ENCODE peak calls at places on chromosomes 12 and 14, in nine cellular contexts. One of them, this sample, is unnamed.

GRCh38 chr12:62588916-62589315 is 122.3 kb downstream of the MON2 start:
- DNase-seq in fibroblast of villous mesenchyme: no peak
- DNase-seq in fibroblast of the aortic adventitia: peak; percentile 32
- DNase-seq in astrocyte of the cerebellum: no peak
- DNase-seq in brain microvascular endothelial cell: peak; percentile 38
- DNase-seq in HFFc6: peak; percentile 55
- DNase-seq in B cell: no peak
- DNase-seq in HFF-Myc: no peak
- DNase-seq in cardiac muscle cell: no peak
- DNase-seq in this sample: no peak

GRCh38 chr12:115639667-115640012 is 637.9 kb downstream of the MED13L start:
- DNase-seq in cardiac muscle cell: no peak
- DNase-seq in fibroblast of villous mesenchyme: no peak
- DNase-seq in fibroblast of the aortic adventitia: no peak
- DNase-seq in HFFc6: no peak
- DNase-seq in HFF-Myc: no peak
- DNase-seq in B cell: no peak
- DNase-seq in astrocyte of the cerebellum: no peak
- DNase-seq in brain microvascular endothelial cell: no peak
- DNase-seq in this sample: no peak

GRCh38 chr14:95707327-95707726 is 6.6 kb downstream of the TCL1A start:
- DNase-seq in HFF-Myc: no peak
- DNase-seq in HFFc6: no peak
- DNase-seq in astrocyte of the cerebellum: no peak
- DNase-seq in fibroblast of the aortic adventitia: no peak
- DNase-seq in brain microvascular endothelial cell: no peak
- DNase-seq in B cell: no peak
- DNase-seq in fibroblast of villous mesenchyme: no peak
- DNase-seq in cardiac muscle cell: no peak
- DNase-seq in this sample: no peak

GRCh38 chr12:120314220-120314619 is 12.1 kb downstream of the SIRT4 start:
- DNase-seq in brain microvascular endothelial cell: peak; percentile 7
- DNase-seq in cardiac muscle cell: no peak
- DNase-seq in fibroblast of the aortic adventitia: no peak
- DNase-seq in HFFc6: no peak
- DNase-seq in fibroblast of villous mesenchyme: no peak
- DNase-seq in HFF-Myc: no peak
- DNase-seq in B cell: no peak
- DNase-seq in astrocyte of the cerebellum: no peak
- DNase-seq in this sample: no peak

GRCh38 chr14:52695481-52696091 is at the start of gene ERO1A:
- DNase-seq in fibroblast of villous mesenchyme: peak; percentile 85
- DNase-seq in fibroblast of the aortic adventitia: peak; percentile 82
- DNase-seq in cardiac muscle cell: peak; percentile 83
- DNase-seq in brain microvascular endothelial cell: peak; percentile 69
- DNase-seq in astrocyte of the cerebellum: peak; percentile 35
- DNase-seq in HFFc6: peak; percentile 75
- DNase-seq in HFF-Myc: peak; percentile 40
- DNase-seq in B cell: peak; percentile 81
- DNase-seq in this sample: peak; percentile 79

GRCh38 chr12:84694111-84694510 is 218.5 kb downstream of the SLC6A15 start:
- DNase-seq in B cell: no peak
- DNase-seq in astrocyte of the cerebellum: peak; percentile 24
- DNase-seq in fibroblast of the aortic adventitia: peak; percentile 55
- DNase-seq in fibroblast of villous mesenchyme: no peak
- DNase-seq in HFFc6: no peak
- DNase-seq in brain microvascular endothelial cell: no peak
- DNase-seq in cardiac muscle cell: no peak
- DNase-seq in HFF-Myc: no peak
- DNase-seq in this sample: no peak

GRCh38 chr12:94621662-94622359 is 28.5 kb downstream of the TMCC3 start:
- DNase-seq in B cell: peak; percentile 30
- DNase-seq in fibroblast of villous mesenchyme: peak; percentile 59
- DNase-seq in fibroblast of the aortic adventitia: peak; percentile 32
- DNase-seq in HFFc6: no peak
- DNase-seq in brain microvascular endothelial cell: peak; percentile 79
- DNase-seq in cardiac muscle cell: no peak
- DNase-seq in astrocyte of the cerebellum: no peak
- DNase-seq in HFF-Myc: no peak
- DNase-seq in this sample: no peak

GRCh38 chr12:103839103-103839502 is 1.9 kb downstream of the NT5DC3 start:
- DNase-seq in HFF-Myc: no peak
- DNase-seq in fibroblast of villous mesenchyme: peak; percentile 50
- DNase-seq in cardiac muscle cell: no peak
- DNase-seq in brain microvascular endothelial cell: no peak
- DNase-seq in astrocyte of the cerebellum: no peak
- DNase-seq in HFFc6: no peak
- DNase-seq in fibroblast of the aortic adventitia: peak; percentile 29
- DNase-seq in B cell: no peak
- DNase-seq in this sample: no peak

GRCh38 chr14:74737753-74738325 is 24.9 kb downstream of the FCF1 start:
- DNase-seq in HFFc6: peak; percentile 8
- DNase-seq in B cell: no peak
- DNase-seq in brain microvascular endothelial cell: peak; percentile 12
- DNase-seq in cardiac muscle cell: no peak
- DNase-seq in HFF-Myc: no peak
- DNase-seq in fibroblast of the aortic adventitia: no peak
- DNase-seq in fibroblast of villous mesenchyme: peak; percentile 8
- DNase-seq in astrocyte of the cerebellum: no peak
- DNase-seq in this sample: no peak

GRCh38 chr12:54371328-54372112 is 7.2 kb upstream of the GPR84 start:
- DNase-seq in HFF-Myc: no peak
- DNase-seq in HFFc6: no peak
- DNase-seq in fibroblast of villous mesenchyme: peak; percentile 48
- DNase-seq in cardiac muscle cell: no peak
- DNase-seq in brain microvascular endothelial cell: no peak
- DNase-seq in astrocyte of the cerebellum: no peak
- DNase-seq in fibroblast of the aortic adventitia: peak; percentile 83
- DNase-seq in B cell: no peak
- DNase-seq in this sample: no peak

GRCh38 chr14:54567224-54567633 is 301 bp downstream of the SAMD4A start:
- DNase-seq in brain microvascular endothelial cell: no peak
- DNase-seq in cardiac muscle cell: peak; percentile 63
- DNase-seq in astrocyte of the cerebellum: no peak
- DNase-seq in B cell: no peak
- DNase-seq in fibroblast of villous mesenchyme: peak; percentile 32
- DNase-seq in HFFc6: no peak
- DNase-seq in HFF-Myc: no peak
- DNase-seq in fibroblast of the aortic adventitia: peak; percentile 35
- DNase-seq in this sample: peak; percentile 63

GRCh38 chr12:3317481-3317815 is 173.6 kb upstream of the PRMT8 start:
- DNase-seq in brain microvascular endothelial cell: no peak
- DNase-seq in fibroblast of villous mesenchyme: no peak
- DNase-seq in B cell: no peak
- DNase-seq in HFFc6: no peak
- DNase-seq in HFF-Myc: no peak
- DNase-seq in cardiac muscle cell: no peak
- DNase-seq in fibroblast of the aortic adventitia: no peak
- DNase-seq in astrocyte of the cerebellum: no peak
- DNase-seq in this sample: no peak

GRCh38 chr12:131348226-131349010 is 362.5 kb upstream of the SFSWAP start:
- DNase-seq in HFFc6: no peak
- DNase-seq in cardiac muscle cell: no peak
- DNase-seq in HFF-Myc: no peak
- DNase-seq in fibroblast of villous mesenchyme: no peak
- DNase-seq in fibroblast of the aortic adventitia: no peak
- DNase-seq in astrocyte of the cerebellum: no peak
- DNase-seq in B cell: no peak
- DNase-seq in brain microvascular endothelial cell: no peak
- DNase-seq in this sample: no peak

GRCh38 chr14:77113644-77114043 is 15.6 kb downstream of the CIPC start:
- DNase-seq in cardiac muscle cell: peak; percentile 66
- DNase-seq in brain microvascular endothelial cell: no peak
- DNase-seq in fibroblast of the aortic adventitia: no peak
- DNase-seq in astrocyte of the cerebellum: no peak
- DNase-seq in HFFc6: no peak
- DNase-seq in B cell: no peak
- DNase-seq in fibroblast of villous mesenchyme: no peak
- DNase-seq in HFF-Myc: no peak
- DNase-seq in this sample: no peak
- TF ChIP-seq CTCF in cardiac muscle cell: no peak
- TF ChIP-seq CTCF in brain microvascular endothelial cell: no peak
- TF ChIP-seq CTCF in fibroblast of the aortic adventitia: no peak
- TF ChIP-seq CTCF in astrocyte of the cerebellum: no peak
- TF ChIP-seq CTCF in HFFc6: no peak
- TF ChIP-seq CTCF in B cell: no peak
- TF ChIP-seq CTCF in fibroblast of villous mesenchyme: no peak
- TF ChIP-seq CTCF in HFF-Myc: no peak
- TF ChIP-seq CTCF in this sample: no peak

GRCh38 chr14:41825622-41826021 is 218.9 kb downstream of the LRFN5 start:
- DNase-seq in cardiac muscle cell: no peak
- DNase-seq in fibroblast of the aortic adventitia: no peak
- DNase-seq in HFF-Myc: no peak
- DNase-seq in B cell: no peak
- DNase-seq in HFFc6: no peak
- DNase-seq in brain microvascular endothelial cell: no peak
- DNase-seq in astrocyte of the cerebellum: no peak
- DNase-seq in fibroblast of villous mesenchyme: no peak
- DNase-seq in this sample: no peak

GRCh38 chr14:41824441-41824840 is 217.8 kb downstream of the LRFN5 start:
- DNase-seq in B cell: no peak
- DNase-seq in HFFc6: no peak
- DNase-seq in astrocyte of the cerebellum: no peak
- DNase-seq in fibroblast of the aortic adventitia: no peak
- DNase-seq in HFF-Myc: no peak
- DNase-seq in fibroblast of villous mesenchyme: no peak
- DNase-seq in brain microvascular endothelial cell: no peak
- DNase-seq in cardiac muscle cell: no peak
- DNase-seq in this sample: no peak
- TF ChIP-seq CTCF in B cell: no peak
- TF ChIP-seq CTCF in HFFc6: no peak
- TF ChIP-seq CTCF in astrocyte of the cerebellum: no peak
- TF ChIP-seq CTCF in fibroblast of the aortic adventitia: peak; percentile 21
- TF ChIP-seq CTCF in HFF-Myc: no peak
- TF ChIP-seq CTCF in fibroblast of villous mesenchyme: peak; percentile 14
- TF ChIP-seq CTCF in brain microvascular endothelial cell: peak; percentile 23
- TF ChIP-seq CTCF in cardiac muscle cell: no peak
- TF ChIP-seq CTCF in this sample: no peak

GRCh38 chr12:38139456-38139855 is 177.1 kb upstream of the ALG10B start:
- DNase-seq in B cell: no peak
- DNase-seq in HFFc6: no peak
- DNase-seq in fibroblast of the aortic adventitia: no peak
- DNase-seq in brain microvascular endothelial cell: no peak
- DNase-seq in astrocyte of the cerebellum: no peak
- DNase-seq in fibroblast of villous mesenchyme: no peak
- DNase-seq in HFF-Myc: no peak
- DNase-seq in cardiac muscle cell: no peak
- DNase-seq in this sample: no peak

GRCh38 chr12:38141239-38141638 is 175.3 kb upstream of the ALG10B start:
- DNase-seq in HFFc6: no peak
- DNase-seq in brain microvascular endothelial cell: no peak
- DNase-seq in fibroblast of the aortic adventitia: no peak
- DNase-seq in HFF-Myc: no peak
- DNase-seq in astrocyte of the cerebellum: no peak
- DNase-seq in B cell: no peak
- DNase-seq in fibroblast of villous mesenchyme: no peak
- DNase-seq in cardiac muscle cell: no peak
- DNase-seq in this sample: no peak

GRCh38 chr12:38144049-38144448 is 172.5 kb upstream of the ALG10B start:
- DNase-seq in fibroblast of villous mesenchyme: no peak
- DNase-seq in cardiac muscle cell: no peak
- DNase-seq in HFF-Myc: no peak
- DNase-seq in fibroblast of the aortic adventitia: no peak
- DNase-seq in B cell: no peak
- DNase-seq in brain microvascular endothelial cell: no peak
- DNase-seq in HFFc6: no peak
- DNase-seq in astrocyte of the cerebellum: no peak
- DNase-seq in this sample: no peak

GRCh38 chr12:38142974-38143373 is 173.6 kb upstream of the ALG10B start:
- DNase-seq in fibroblast of villous mesenchyme: no peak
- DNase-seq in B cell: no peak
- DNase-seq in cardiac muscle cell: no peak
- DNase-seq in HFF-Myc: no peak
- DNase-seq in astrocyte of the cerebellum: no peak
- DNase-seq in HFFc6: no peak
- DNase-seq in fibroblast of the aortic adventitia: no peak
- DNase-seq in brain microvascular endothelial cell: no peak
- DNase-seq in this sample: no peak

DNA sequence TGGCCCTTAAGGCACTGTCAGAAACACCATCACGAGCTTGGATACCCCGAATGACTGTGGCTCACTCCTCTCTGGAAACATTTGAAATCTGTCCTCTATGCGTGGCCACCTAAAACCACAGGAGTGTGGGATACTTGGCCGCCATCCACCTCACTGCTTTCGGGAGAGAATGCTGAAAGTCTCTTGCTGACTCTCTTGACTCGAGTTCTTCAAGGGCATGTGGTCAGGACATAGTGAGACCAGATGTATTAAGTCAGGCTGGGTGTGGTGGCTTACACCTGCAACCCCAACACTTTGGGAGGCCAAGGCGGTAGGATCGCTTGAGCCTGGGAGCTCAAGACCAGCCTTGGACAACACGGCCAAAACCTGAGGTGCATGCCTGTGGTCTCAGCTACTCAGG is 174.7 kb upstream of the ALG10B start:
- DNase-seq in HFF-Myc: no peak
- DNase-seq in HFFc6: no peak
- DNase-seq in astrocyte of the cerebellum: no peak
- DNase-seq in B cell: no peak
- DNase-seq in brain microvascular endothelial cell: no peak
- DNase-seq in fibroblast of villous mesenchyme: no peak
- DNase-seq in fibroblast of the aortic adventitia: no peak
- DNase-seq in cardiac muscle cell: no peak
- DNase-seq in this sample: no peak
- TF ChIP-seq CTCF in HFF-Myc: no peak
- TF ChIP-seq CTCF in HFFc6: no peak
- TF ChIP-seq CTCF in astrocyte of the cerebellum: no peak
- TF ChIP-seq CTCF in B cell: no peak
- TF ChIP-seq CTCF in brain microvascular endothelial cell: no peak
- TF ChIP-seq CTCF in fibroblast of villous mesenchyme: no peak
- TF ChIP-seq CTCF in fibroblast of the aortic adventitia: no peak
- TF ChIP-seq CTCF in cardiac muscle cell: no peak
- TF ChIP-seq CTCF in this sample: no peak

GRCh38 chr12:64403708-64404469 is at the start of gene XPOT:
- DNase-seq in HFFc6: peak; percentile 96
- DNase-seq in fibroblast of the aortic adventitia: peak; percentile 97
- DNase-seq in astrocyte of the cerebellum: peak; percentile 94
- DNase-seq in HFF-Myc: peak; percentile 89
- DNase-seq in fibroblast of villous mesenchyme: peak; percentile 97
- DNase-seq in B cell: peak; percentile 94
- DNase-seq in brain microvascular endothelial cell: peak; percentile 95
- DNase-seq in cardiac muscle cell: peak; percentile 97
- DNase-seq in this sample: peak; percentile 92

GRCh38 chr12:64400041-64400440 is 4.2 kb upstream of the XPOT start:
- DNase-seq in astrocyte of the cerebellum: no peak
- DNase-seq in B cell: no peak
- DNase-seq in fibroblast of villous mesenchyme: peak; percentile 63
- DNase-seq in cardiac muscle cell: no peak
- DNase-seq in brain microvascular endothelial cell: peak; percentile 71
- DNase-seq in HFF-Myc: no peak
- DNase-seq in fibroblast of the aortic adventitia: peak; percentile 70
- DNase-seq in HFFc6: no peak
- DNase-seq in this sample: no peak

GRCh38 chr12:64404470-64405446 is 566 bp downstream of the XPOT start:
- DNase-seq in B cell: peak; percentile 55
- DNase-seq in brain microvascular endothelial cell: peak; percentile 80
- DNase-seq in astrocyte of the cerebellum: peak; percentile 40
- DNase-seq in fibroblast of the aortic adventitia: peak; percentile 95
- DNase-seq in HFF-Myc: peak; percentile 25
- DNase-seq in HFFc6: peak; percentile 58
- DNase-seq in cardiac muscle cell: peak; percentile 57
- DNase-seq in fibroblast of villous mesenchyme: peak; percentile 94
- DNase-seq in this sample: no peak

GRCh38 chr12:64407342-64408223 is 3.4 kb downstream of the XPOT start:
- DNase-seq in HFF-Myc: no peak
- DNase-seq in fibroblast of villous mesenchyme: no peak
- DNase-seq in cardiac muscle cell: no peak
- DNase-seq in fibroblast of the aortic adventitia: no peak
- DNase-seq in HFFc6: no peak
- DNase-seq in astrocyte of the cerebellum: no peak
- DNase-seq in B cell: no peak
- DNase-seq in brain microvascular endothelial cell: no peak
- DNase-seq in this sample: no peak

GRCh38 chr12:64402181-64402580 is 2.0 kb upstream of the XPOT start:
- DNase-seq in HFF-Myc: no peak
- DNase-seq in brain microvascular endothelial cell: no peak
- DNase-seq in astrocyte of the cerebellum: no peak
- DNase-seq in cardiac muscle cell: no peak
- DNase-seq in fibroblast of the aortic adventitia: no peak
- DNase-seq in fibroblast of villous mesenchyme: no peak
- DNase-seq in B cell: no peak
- DNase-seq in HFFc6: no peak
- DNase-seq in this sample: no peak
- TF ChIP-seq CTCF in HFF-Myc: no peak
- TF ChIP-seq CTCF in brain microvascular endothelial cell: no peak
- TF ChIP-seq CTCF in astrocyte of the cerebellum: no peak
- TF ChIP-seq CTCF in cardiac muscle cell: no peak
- TF ChIP-seq CTCF in fibroblast of the aortic adventitia: no peak
- TF ChIP-seq CTCF in fibroblast of villous mesenchyme: no peak
- TF ChIP-seq CTCF in B cell: no peak
- TF ChIP-seq CTCF in HFFc6: no peak
- TF ChIP-seq CTCF in this sample: no peak